ENCODE peak calls at places on chromosomes 13 and 19, in four cellular contexts. I is ascending aorta, G is psoas muscle, S is H1. P is an unnamed sample.

GRCh38 chr19:42400404-42400803 is 10.3 kb upstream of the CNFN start:
- DNase-seq in G (no peak), S (no peak), I (no peak), P (no peak)

GRCh38 chr13:86446311-86446710 is 647.1 kb upstream of the SLITRK6 start:
- DNase-seq in I (no peak), S (no peak), G (no peak), P (no peak)

GRCh38 chr13:43057653-43058317 is 34.4 kb downstream of the DNAJC15 start:
- DNase-seq in I (no peak), G (no peak), S (no peak), P (no peak)

GRCh38 chr13:37342205-37342604 is 236.7 kb upstream of the CSNK1A1L start:
- DNase-seq in G (peak; percentile 22), S (no peak), I (no peak), P (no peak)

GRCh38 chr19:53951436-53951835 is 11.3 kb upstream of the CACNG8 start:
- DNase-seq in G (no peak), S (no peak), I (no peak), P (no peak)

GRCh38 chr13:49681837-49682236 is 9.4 kb downstream of the EBPL start:
- DNase-seq in G (no peak), S (no peak), I (no peak), P (no peak)

GRCh38 chr13:75255653-75256052 is 226.3 kb downstream of the TBC1D4 start:
- DNase-seq in I (no peak), S (no peak), G (no peak), P (no peak)

GRCh38 chr13:45206340-45206739 is 5.5 kb upstream of the KCTD4 start:
- DNase-seq in G (no peak), S (no peak), I (no peak), P (no peak)

GRCh38 chr19:12994701-12995595 is at the start of gene NFIX:
- DNase-seq in G (peak; percentile 89), I (no peak), S (no peak), P (no peak)

GRCh38 chr19:20077791-20078463 is at the start of gene ZNF90:
- DNase-seq in G (peak; percentile 92), S (peak; percentile 96), I (peak; percentile 92), P (peak; percentile 69)

GRCh38 chr13:34469212-34469983 is 472.7 kb upstream of the NBEA start:
- DNase-seq in I (no peak), G (no peak), S (no peak), P (no peak)

GRCh38 chr19:35332817-35333216 is 3.8 kb downstream of the CD22 start:
- DNase-seq in S (no peak), G (no peak), I (no peak), P (no peak)

GRCh38 chr13:110634558-110634957 is 19.2 kb downstream of the NAXD start:
- DNase-seq in G (no peak), I (no peak), S (no peak), P (no peak)
- H3K27ac ChIP-seq in G (no peak overlapping the region), I (no peak overlapping the region), S (no peak overlapping the region), P (no peak overlapping the region)

GRCh38 chr13:114001331-114002008 is 27.6 kb upstream of the C13orf46 start:
- DNase-seq in S (no peak), I (no peak), G (peak; percentile 46), P (no peak)
- H3K27ac ChIP-seq in S (no peak overlapping the region), I (no peak overlapping the region), G (no peak overlapping the region), P (no peak overlapping the region)

GRCh38 chr19:37007587-37008220 is 70.5 kb upstream of the ZNF420 start:
- DNase-seq in G (peak; percentile 64), S (no peak), I (no peak), P (no peak)
- H3K27ac ChIP-seq in G (no peak overlapping the region), S (no peak overlapping the region), I (no peak overlapping the region), P (no peak overlapping the region)

GRCh38 chr19:17718467-17718987 is 753 bp upstream of the MAP1S start:
- DNase-seq in I (no peak), G (no peak), S (no peak), P (no peak)
- H3K27ac ChIP-seq in I (peak overlapping the region; percentile 81), G (no peak overlapping the region), S (no peak overlapping the region), P (no peak overlapping the region)

GRCh38 chr19:46118136-46118535 is 6.4 kb downstream of the IGFL3 start:
- DNase-seq in I (no peak), G (no peak), S (no peak), P (no peak)
- H3K27ac ChIP-seq in I (no peak overlapping the region), G (no peak overlapping the region), S (no peak overlapping the region), P (no peak overlapping the region)

GRCh38 chr19:2385053-2385721 is 25.1 kb downstream of the TMPRSS9 start:
- DNase-seq in G (peak; percentile 70), S (peak; percentile 82), I (no peak), P (no peak)

GRCh38 chr19:2376784-2377519 is 16.9 kb downstream of the TMPRSS9 start:
- DNase-seq in G (no peak), I (no peak), S (no peak), P (no peak)

GRCh38 chr19:2382530-2383222 is 22.6 kb downstream of the TMPRSS9 start:
- DNase-seq in S (no peak), I (no peak), G (no peak), P (no peak)

GRCh38 chr19:2380567-2380966 is 20.5 kb downstream of the TMPRSS9 start:
- DNase-seq in I (no peak), S (no peak), G (no peak), P (no peak)

GRCh38 chr19:2381151-2381822 is 21.2 kb downstream of the TMPRSS9 start:
- DNase-seq in I (no peak), S (no peak), G (no peak), P (peak; percentile 80)
- H3K27ac ChIP-seq in I (no peak overlapping the region), S (no peak overlapping the region), G (no peak overlapping the region), P (peak overlapping the region; percentile 91)

GRCh38 chr19:46661735-46662592 is 982 bp upstream of the DACT3 start:
- DNase-seq in S (peak; percentile 80), I (peak; percentile 60), G (peak; percentile 90), P (peak; percentile 88)

GRCh38 chr19:46661020-46661731 is at the start of gene DACT3:
- DNase-seq in S (peak; percentile 100), G (peak; percentile 100), I (peak; percentile 100), P (peak; percentile 100)

GRCh38 chr19:46659151-46660007 is 1.6 kb downstream of the DACT3 start:
- DNase-seq in G (peak; percentile 58), I (peak; percentile 25), S (peak; percentile 71), P (peak; percentile 35)

GRCh38 chr19:46660601-46661019 is 372 bp downstream of the DACT3 start:
- DNase-seq in S (no peak), I (no peak), G (no peak), P (peak; percentile 58)

GRCh38 chr19:46660008-46660517 is 919 bp downstream of the DACT3 start:
- DNase-seq in G (no peak), I (no peak), S (peak; percentile 72), P (peak; percentile 31)
- H3K27ac ChIP-seq in G (peak overlapping the region; percentile 46), I (peak overlapping the region; percentile 87), S (no peak overlapping the region), P (peak overlapping the region; percentile 90)

GRCh38 chr13:111217661-111218060 is 102.6 kb downstream of the ARHGEF7 start:
- DNase-seq in S (no peak), G (no peak), I (no peak), P (no peak)
- H3K27ac ChIP-seq in S (no peak overlapping the region), G (peak overlapping the region; percentile 88), I (peak overlapping the region; percentile 77), P (peak overlapping the region; percentile 0)

P was measured in substantia nigra.